ENCODE peak calls at places on chromosome 1, in six cellular contexts. M is T follicular helper cell, D is iris pigment epithelial cell, P is tibial artery, S is neural progenitor cell, A is activated gamma-delta T cell treated with Interleukin-2 at 50 U/mL for 16 hours. B is an unnamed sample.

GRCh38 chr1:59006309-59006698 is 222.5 kb upstream of the JUN start:
- DNase-seq in P (no peak), D (no peak), A (no peak), S (no peak), M (no peak), B (no peak)

GRCh38 chr1:230570724-230571390 is 71.4 kb upstream of the COG2 start:
- DNase-seq in S (no peak), D (peak; percentile 52), A (no peak), M (no peak), P (no peak), B (no peak)

GRCh38 chr1:241776911-241777310 is 71.1 kb upstream of the EXO1 start:
- DNase-seq in P (no peak), M (no peak), D (no peak), A (no peak), S (no peak), B (no peak)

GRCh38 chr1:168452329-168452728 is 91.5 kb downstream of the XCL2 start:
- DNase-seq in M (no peak), S (no peak), P (no peak), A (no peak), D (no peak), B (no peak)

GRCh38 chr1:17276568-17276967 is 27.7 kb downstream of the PADI3 start:
- DNase-seq in A (no peak), M (no peak), D (peak; percentile 38), P (no peak), S (no peak), B (no peak)

GRCh38 chr1:207459008-207459407 is 4.9 kb downstream of the CR2 start:
- DNase-seq in D (no peak), S (no peak), M (peak; percentile 18), A (peak; percentile 35), P (no peak), B (no peak)

GRCh38 chr1:52767881-52768280 is 41.6 kb downstream of the ZYG11B start:
- DNase-seq in A (no peak), D (no peak), P (no peak), S (no peak), M (no peak), B (no peak)

GRCh38 chr1:214670098-214670497 is 67.1 kb downstream of the CENPF start:
- DNase-seq in S (no peak), M (no peak), A (no peak), P (peak; percentile 28), D (peak; percentile 79), B (peak; percentile 81)

GRCh38 chr1:169491845-169492281 is 6.1 kb upstream of the SLC19A2 start:
- DNase-seq in S (no peak), A (no peak), M (no peak), D (no peak), P (no peak), B (no peak)

GRCh38 chr1:109181085-109181806 is 32.5 kb upstream of the SARS1 start:
- DNase-seq in S (no peak), D (peak; percentile 23), M (no peak), P (no peak), A (no peak), B (no peak)

GRCh38 chr1:243924588-243925349 is 74.7 kb upstream of the AKT3 start:
- DNase-seq in P (no peak), M (no peak), S (peak; percentile 32), D (peak; percentile 28), A (no peak), B (no peak)

GRCh38 chr1:64895500-64895899 is 70.8 kb downstream of the JAK1 start:
- DNase-seq in P (no peak), S (no peak), M (no peak), A (no peak), D (no peak), B (no peak)

GRCh38 chr1:11455925-11456580 is 22.9 kb upstream of the DISP3 start:
- DNase-seq in P (no peak), D (no peak), M (no peak), S (no peak), A (no peak), B (no peak)

GRCh38 chr1:89987170-89987819 is 7.6 kb upstream of the ZNF326 start:
- DNase-seq in P (peak; percentile 48), A (peak; percentile 56), M (peak; percentile 47), S (peak; percentile 61), D (peak; percentile 75), B (peak; percentile 85)

GRCh38 chr1:85244271-85245053 is 15.0 kb downstream of the C1orf52 start:
- DNase-seq in P (no peak), D (peak; percentile 67), S (no peak), A (no peak), M (no peak), B (no peak)

GRCh38 chr1:115089443-115090340 is at the start of gene TSPAN2:
- DNase-seq in M (peak; percentile 41), S (peak; percentile 92), D (peak; percentile 23), A (peak; percentile 53), P (peak; percentile 92), B (no peak)

GRCh38 chr1:234902774-234903173 is 225.9 kb downstream of the TOMM20 start:
- DNase-seq in A (no peak), P (no peak), S (no peak), D (no peak), M (no peak), B (no peak)

B was measured in tibial nerve.